ENCODE peak calls at places on chromosomes 16 and 17, in six cellular contexts. One of them, this sample, is unnamed.

GRCh38 chr16:87930456-87930855 is 5.9 kb downstream of the CA5A start:
- DNase-seq in Peyer's patch: no peak
- DNase-seq in activated naive CD4-positive, alpha-beta T cell: no peak
- DNase-seq in NCI-H524: no peak
- DNase-seq in SK-MEL-5: peak; percentile 44
- DNase-seq in hippocampal formation: no peak
- DNase-seq in this sample: no peak

GRCh38 chr17:38674013-38674748 is 576 bp downstream of the EPOP start:
- DNase-seq in activated naive CD4-positive, alpha-beta T cell: no peak
- DNase-seq in SK-MEL-5: no peak
- DNase-seq in NCI-H524: no peak
- DNase-seq in hippocampal formation: no peak
- DNase-seq in Peyer's patch: peak; percentile 57
- DNase-seq in this sample: no peak

GRCh38 chr16:86984975-86985655 is 332.1 kb downstream of the C16orf95 start:
- DNase-seq in NCI-H524: no peak
- DNase-seq in activated naive CD4-positive, alpha-beta T cell: no peak
- DNase-seq in Peyer's patch: peak; percentile 23
- DNase-seq in SK-MEL-5: no peak
- DNase-seq in hippocampal formation: no peak
- DNase-seq in this sample: no peak

GRCh38 chr16:72725643-72726042 is 322.3 kb downstream of the ZFHX3 start:
- DNase-seq in SK-MEL-5: no peak
- DNase-seq in hippocampal formation: no peak
- DNase-seq in Peyer's patch: no peak
- DNase-seq in NCI-H524: no peak
- DNase-seq in activated naive CD4-positive, alpha-beta T cell: no peak
- DNase-seq in this sample: no peak

GRCh38 chr17:30942311-30943079 is 20.8 kb downstream of the ADAP2 start:
- DNase-seq in NCI-H524: no peak
- DNase-seq in Peyer's patch: no peak
- DNase-seq in activated naive CD4-positive, alpha-beta T cell: no peak
- DNase-seq in SK-MEL-5: no peak
- DNase-seq in hippocampal formation: no peak
- DNase-seq in this sample: no peak

GRCh38 chr17:69779378-69780214 is 295.4 kb upstream of the KCNJ16 start:
- DNase-seq in NCI-H524: no peak
- DNase-seq in Peyer's patch: no peak
- DNase-seq in SK-MEL-5: no peak
- DNase-seq in hippocampal formation: no peak
- DNase-seq in activated naive CD4-positive, alpha-beta T cell: no peak
- DNase-seq in this sample: no peak

GRCh38 chr16:47018223-47018891 is 44.9 kb upstream of the DNAJA2 start:
- DNase-seq in Peyer's patch: peak; percentile 84
- DNase-seq in SK-MEL-5: peak; percentile 47
- DNase-seq in hippocampal formation: no peak
- DNase-seq in NCI-H524: peak; percentile 33
- DNase-seq in activated naive CD4-positive, alpha-beta T cell: no peak
- DNase-seq in this sample: no peak

GRCh38 chr17:51372345-51373004 is 112.1 kb downstream of the UTP18 start:
- DNase-seq in activated naive CD4-positive, alpha-beta T cell: no peak
- DNase-seq in hippocampal formation: peak; percentile 88
- DNase-seq in Peyer's patch: peak; percentile 55
- DNase-seq in NCI-H524: peak; percentile 38
- DNase-seq in SK-MEL-5: peak; percentile 98
- DNase-seq in this sample: no peak

GRCh38 chr16:74230126-74230525 is 66.5 kb upstream of the PSMD7 start:
- DNase-seq in Peyer's patch: no peak
- DNase-seq in NCI-H524: no peak
- DNase-seq in activated naive CD4-positive, alpha-beta T cell: no peak
- DNase-seq in hippocampal formation: no peak
- DNase-seq in SK-MEL-5: no peak
- DNase-seq in this sample: no peak

GRCh38 chr17:37570527-37571093 is 38.6 kb downstream of the SYNRG start:
- DNase-seq in SK-MEL-5: peak; percentile 79
- DNase-seq in activated naive CD4-positive, alpha-beta T cell: no peak
- DNase-seq in Peyer's patch: no peak
- DNase-seq in hippocampal formation: no peak
- DNase-seq in NCI-H524: peak; percentile 36
- DNase-seq in this sample: no peak

GRCh38 chr16:74666425-74667214 is at the start of gene RFWD3:
- DNase-seq in SK-MEL-5: peak; percentile 98
- DNase-seq in Peyer's patch: peak; percentile 99
- DNase-seq in hippocampal formation: peak; percentile 99
- DNase-seq in activated naive CD4-positive, alpha-beta T cell: peak; percentile 90
- DNase-seq in NCI-H524: peak; percentile 98
- DNase-seq in this sample: peak; percentile 97

GRCh38 chr17:56125830-56126819 is 27.1 kb upstream of the ANKFN1 start:
- DNase-seq in Peyer's patch: no peak
- DNase-seq in hippocampal formation: peak; percentile 2
- DNase-seq in SK-MEL-5: peak; percentile 77
- DNase-seq in activated naive CD4-positive, alpha-beta T cell: no peak
- DNase-seq in NCI-H524: peak; percentile 83
- DNase-seq in this sample: no peak

GRCh38 chr17:16938496-16939270 is 33.2 kb downstream of the TNFRSF13B start:
- DNase-seq in hippocampal formation: no peak
- DNase-seq in SK-MEL-5: no peak
- DNase-seq in Peyer's patch: peak; percentile 37
- DNase-seq in NCI-H524: no peak
- DNase-seq in activated naive CD4-positive, alpha-beta T cell: no peak
- DNase-seq in this sample: no peak

GRCh38 chr17:3794890-3795757 is 5.9 kb downstream of the ITGAE start:
- DNase-seq in Peyer's patch: peak; percentile 47
- DNase-seq in hippocampal formation: no peak
- DNase-seq in activated naive CD4-positive, alpha-beta T cell: no peak
- DNase-seq in NCI-H524: no peak
- DNase-seq in SK-MEL-5: no peak
- DNase-seq in this sample: peak; percentile 42

GRCh38 chr17:40961586-40961985 is 5.2 kb downstream of the KRT39 start:
- DNase-seq in SK-MEL-5: no peak
- DNase-seq in activated naive CD4-positive, alpha-beta T cell: no peak
- DNase-seq in Peyer's patch: no peak
- DNase-seq in hippocampal formation: no peak
- DNase-seq in NCI-H524: no peak
- DNase-seq in this sample: no peak